ENCODE peak calls at places on chromosomes 13 and 19, in five cellular contexts. One of them, this sample, is unnamed.

GRCh38 chr19:17243340-17243853 is 2.3 kb downstream of the NR2F6 start:
- DNase-seq in Peyer's patch: peak; percentile 80
- DNase-seq in CD4-positive, alpha-beta T cell: no peak
- DNase-seq in substantia nigra: no peak
- DNase-seq in small intestine: peak; percentile 72
- DNase-seq in this sample: no peak

GRCh38 chr19:35051796-35052195 is 10.3 kb downstream of the HPN start:
- DNase-seq in Peyer's patch: no peak
- DNase-seq in CD4-positive, alpha-beta T cell: no peak
- DNase-seq in substantia nigra: no peak
- DNase-seq in small intestine: no peak
- DNase-seq in this sample: no peak

GRCh38 chr19:39433480-39434079 is 2.2 kb downstream of the RPS16 start:
- DNase-seq in Peyer's patch: no peak
- DNase-seq in CD4-positive, alpha-beta T cell: no peak
- DNase-seq in substantia nigra: no peak
- DNase-seq in small intestine: no peak
- DNase-seq in this sample: no peak

GRCh38 chr13:78265098-78265497 is 338.3 kb downstream of the POU4F1 start:
- DNase-seq in Peyer's patch: no peak
- DNase-seq in CD4-positive, alpha-beta T cell: no peak
- DNase-seq in substantia nigra: no peak
- DNase-seq in small intestine: no peak
- DNase-seq in this sample: no peak

GRCh38 chr13:111852701-111853100 is 214.2 kb upstream of the SOX1 start:
- DNase-seq in Peyer's patch: no peak
- DNase-seq in CD4-positive, alpha-beta T cell: no peak
- DNase-seq in substantia nigra: no peak
- DNase-seq in small intestine: no peak
- DNase-seq in this sample: no peak

GRCh38 chr13:76286178-76286577 is 600.0 kb downstream of the KCTD12 start:
- DNase-seq in Peyer's patch: no peak
- DNase-seq in CD4-positive, alpha-beta T cell: no peak
- DNase-seq in substantia nigra: no peak
- DNase-seq in small intestine: no peak
- DNase-seq in this sample: no peak

GRCh38 chr19:41437944-41438574 is 1.7 kb downstream of the DMAC2 start:
- DNase-seq in Peyer's patch: peak; percentile 50
- DNase-seq in CD4-positive, alpha-beta T cell: no peak
- DNase-seq in substantia nigra: no peak
- DNase-seq in small intestine: no peak
- DNase-seq in this sample: no peak

GRCh38 chr13:74084375-74084902 is 49.8 kb downstream of the KLF12 start:
- DNase-seq in Peyer's patch: no peak
- DNase-seq in CD4-positive, alpha-beta T cell: no peak
- DNase-seq in substantia nigra: no peak
- DNase-seq in small intestine: no peak
- DNase-seq in this sample: no peak

GRCh38 chr19:6527893-6528543 is 2.8 kb upstream of the TNFSF9 start:
- DNase-seq in Peyer's patch: no peak
- DNase-seq in CD4-positive, alpha-beta T cell: no peak
- DNase-seq in substantia nigra: no peak
- DNase-seq in small intestine: no peak
- DNase-seq in this sample: no peak

GRCh38 chr19:56670401-56670960 is 1.1 kb downstream of the ZNF835 start:
- DNase-seq in Peyer's patch: no peak
- DNase-seq in CD4-positive, alpha-beta T cell: no peak
- DNase-seq in substantia nigra: no peak
- DNase-seq in small intestine: no peak
- DNase-seq in this sample: no peak

GRCh38 chr19:15200575-15201364 is at the start of gene NOTCH3:
- DNase-seq in Peyer's patch: no peak
- DNase-seq in CD4-positive, alpha-beta T cell: no peak
- DNase-seq in substantia nigra: no peak
- DNase-seq in small intestine: no peak
- DNase-seq in this sample: no peak

GRCh38 chr13:29911781-29912478 is 61.5 kb upstream of the UBL3 start:
- DNase-seq in Peyer's patch: no peak
- DNase-seq in CD4-positive, alpha-beta T cell: no peak
- DNase-seq in substantia nigra: no peak
- DNase-seq in small intestine: no peak
- DNase-seq in this sample: no peak

GRCh38 chr19:38134538-38135149 is 89.4 kb downstream of the DPF1 start:
- DNase-seq in Peyer's patch: no peak
- DNase-seq in CD4-positive, alpha-beta T cell: peak; percentile 12
- DNase-seq in substantia nigra: no peak
- DNase-seq in small intestine: peak; percentile 25
- DNase-seq in this sample: no peak

GRCh38 chr13:24269803-24270202 is 39.6 kb upstream of the C1QTNF9 start:
- DNase-seq in Peyer's patch: no peak
- DNase-seq in CD4-positive, alpha-beta T cell: no peak
- DNase-seq in substantia nigra: no peak
- DNase-seq in small intestine: no peak
- DNase-seq in this sample: no peak

GRCh38 chr13:29165840-29166239 is 345.7 kb downstream of the MTUS2 start:
- DNase-seq in Peyer's patch: no peak
- DNase-seq in CD4-positive, alpha-beta T cell: no peak
- DNase-seq in substantia nigra: no peak
- DNase-seq in small intestine: no peak
- DNase-seq in this sample: no peak

GRCh38 chr19:55703790-55704215 is 28.8 kb downstream of the EPN1 start:
- DNase-seq in Peyer's patch: peak; percentile 76
- DNase-seq in CD4-positive, alpha-beta T cell: no peak
- DNase-seq in substantia nigra: peak; percentile 7
- DNase-seq in small intestine: peak; percentile 56
- DNase-seq in this sample: peak; percentile 8

GRCh38 chr19:17946965-17947784 is 14.4 kb downstream of the CCDC124 start:
- DNase-seq in Peyer's patch: no peak
- DNase-seq in CD4-positive, alpha-beta T cell: no peak
- DNase-seq in substantia nigra: no peak
- DNase-seq in small intestine: no peak
- DNase-seq in this sample: no peak

GRCh38 chr13:70856706-70857105 is 748.5 kb upstream of the KLHL1 start:
- DNase-seq in Peyer's patch: no peak
- DNase-seq in CD4-positive, alpha-beta T cell: no peak
- DNase-seq in substantia nigra: no peak
- DNase-seq in small intestine: peak; percentile 59
- DNase-seq in this sample: no peak

GRCh38 chr19:1967087-1967608 is 26.2 kb downstream of the CSNK1G2 start:
- DNase-seq in Peyer's patch: no peak
- DNase-seq in CD4-positive, alpha-beta T cell: no peak
- DNase-seq in substantia nigra: no peak
- DNase-seq in small intestine: no peak
- DNase-seq in this sample: no peak

GRCh38 chr19:57280913-57281425 is 684 bp downstream of the ZNF460 start:
- DNase-seq in Peyer's patch: no peak
- DNase-seq in CD4-positive, alpha-beta T cell: peak; percentile 37
- DNase-seq in substantia nigra: no peak
- DNase-seq in small intestine: peak; percentile 6
- DNase-seq in this sample: no peak

GRCh38 chr19:5519076-5519475 is 48.7 kb downstream of the TINCR start:
- DNase-seq in Peyer's patch: no peak
- DNase-seq in CD4-positive, alpha-beta T cell: no peak
- DNase-seq in substantia nigra: no peak
- DNase-seq in small intestine: no peak
- DNase-seq in this sample: no peak

GRCh38 chr19:6209233-6209632 is 70.5 kb downstream of the MLLT1 start:
- DNase-seq in Peyer's patch: no peak
- DNase-seq in CD4-positive, alpha-beta T cell: no peak
- DNase-seq in substantia nigra: no peak
- DNase-seq in small intestine: no peak
- DNase-seq in this sample: no peak

GRCh38 chr13:79936368-79937136 is 404.4 kb downstream of the SPRY2 start:
- DNase-seq in Peyer's patch: no peak
- DNase-seq in CD4-positive, alpha-beta T cell: no peak
- DNase-seq in substantia nigra: peak; percentile 73
- DNase-seq in small intestine: no peak
- DNase-seq in this sample: peak; percentile 89
- H3K27ac ChIP-seq in Peyer's patch: peak overlapping the region; percentile 17
- H3K27ac ChIP-seq in CD4-positive, alpha-beta T cell: no peak overlapping the region
- H3K27ac ChIP-seq in substantia nigra: peak overlapping the region; percentile 95
- H3K27ac ChIP-seq in small intestine: peak overlapping the region; percentile 13
- H3K27ac ChIP-seq in this sample: peak overlapping the region; percentile 96

GRCh38 chr13:21075303-21076264 is 14.2 kb upstream of the LATS2 start:
- DNase-seq in Peyer's patch: no peak
- DNase-seq in CD4-positive, alpha-beta T cell: no peak
- DNase-seq in substantia nigra: no peak
- DNase-seq in small intestine: no peak
- DNase-seq in this sample: no peak
- H3K27ac ChIP-seq in Peyer's patch: peak overlapping the region; percentile 65
- H3K27ac ChIP-seq in CD4-positive, alpha-beta T cell: no peak overlapping the region
- H3K27ac ChIP-seq in substantia nigra: no peak overlapping the region
- H3K27ac ChIP-seq in small intestine: peak overlapping the region; percentile 74
- H3K27ac ChIP-seq in this sample: no peak overlapping the region

GRCh38 chr13:108963846-108964600 is 334.6 kb downstream of the MYO16 start:
- DNase-seq in Peyer's patch: no peak
- DNase-seq in CD4-positive, alpha-beta T cell: no peak
- DNase-seq in substantia nigra: no peak
- DNase-seq in small intestine: no peak
- DNase-seq in this sample: no peak
- H3K27ac ChIP-seq in Peyer's patch: no peak overlapping the region
- H3K27ac ChIP-seq in CD4-positive, alpha-beta T cell: no peak overlapping the region
- H3K27ac ChIP-seq in substantia nigra: no peak overlapping the region
- H3K27ac ChIP-seq in small intestine: no peak overlapping the region
- H3K27ac ChIP-seq in this sample: no peak overlapping the region

GRCh38 chr13:64928704-64929499 is 2301.2 kb downstream of the PCDH9 start:
- DNase-seq in Peyer's patch: no peak
- DNase-seq in CD4-positive, alpha-beta T cell: no peak
- DNase-seq in substantia nigra: no peak
- DNase-seq in small intestine: no peak
- DNase-seq in this sample: no peak
- H3K27ac ChIP-seq in Peyer's patch: no peak overlapping the region
- H3K27ac ChIP-seq in CD4-positive, alpha-beta T cell: no peak overlapping the region
- H3K27ac ChIP-seq in substantia nigra: no peak overlapping the region
- H3K27ac ChIP-seq in small intestine: no peak overlapping the region
- H3K27ac ChIP-seq in this sample: no peak overlapping the region

GRCh38 chr13:97387487-97388353 is 46.2 kb upstream of the RAP2A start:
- DNase-seq in Peyer's patch: no peak
- DNase-seq in CD4-positive, alpha-beta T cell: no peak
- DNase-seq in substantia nigra: no peak
- DNase-seq in small intestine: no peak
- DNase-seq in this sample: no peak
- H3K27ac ChIP-seq in Peyer's patch: peak overlapping the region; percentile 36
- H3K27ac ChIP-seq in CD4-positive, alpha-beta T cell: no peak overlapping the region
- H3K27ac ChIP-seq in substantia nigra: peak overlapping the region; percentile 51
- H3K27ac ChIP-seq in small intestine: peak overlapping the region; percentile 58
- H3K27ac ChIP-seq in this sample: peak overlapping the region; percentile 89

GRCh38 chr13:38223093-38223492 is 126.6 kb upstream of the UFM1 start:
- DNase-seq in Peyer's patch: no peak
- DNase-seq in CD4-positive, alpha-beta T cell: no peak
- DNase-seq in substantia nigra: no peak
- DNase-seq in small intestine: no peak
- DNase-seq in this sample: no peak

GRCh38 chr13:38226496-38226895 is 123.2 kb upstream of the UFM1 start:
- DNase-seq in Peyer's patch: no peak
- DNase-seq in CD4-positive, alpha-beta T cell: no peak
- DNase-seq in substantia nigra: no peak
- DNase-seq in small intestine: no peak
- DNase-seq in this sample: no peak

DNA sequence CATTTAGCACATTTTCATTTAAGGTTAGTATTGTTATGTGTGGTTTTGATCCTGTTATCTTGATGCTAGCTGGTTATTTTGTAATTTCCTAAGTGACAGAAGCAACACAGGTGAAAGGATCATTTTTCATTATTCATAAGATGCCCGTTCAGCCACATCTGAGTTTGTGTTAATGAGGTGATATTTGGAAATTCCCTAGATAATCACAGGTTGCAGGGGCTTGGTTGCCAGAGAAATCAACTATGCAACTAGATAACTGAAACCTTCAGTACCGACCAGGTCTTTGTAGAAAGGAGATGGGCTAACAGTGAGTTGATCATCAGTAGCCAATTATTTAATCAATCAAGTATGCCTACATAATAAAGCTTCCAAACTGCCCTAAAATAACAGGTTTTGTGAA is 121.3 kb upstream of the UFM1 start:
- DNase-seq in Peyer's patch: no peak
- DNase-seq in CD4-positive, alpha-beta T cell: no peak
- DNase-seq in substantia nigra: no peak
- DNase-seq in small intestine: no peak
- DNase-seq in this sample: no peak
- H3K27ac ChIP-seq in Peyer's patch: no peak overlapping the region
- H3K27ac ChIP-seq in CD4-positive, alpha-beta T cell: no peak overlapping the region
- H3K27ac ChIP-seq in substantia nigra: no peak overlapping the region
- H3K27ac ChIP-seq in small intestine: no peak overlapping the region
- H3K27ac ChIP-seq in this sample: no peak overlapping the region